ENCODE peak calls at places on chromosomes 7 and 10, in eight cellular contexts. O is ovary, S is A549, A is tibial nerve, I is uterus, Z is spleen, P is GM12891, X is adrenal gland. Y is an unnamed sample.

GRCh38 chr7:47516985-47517590 is 64.8 kb downstream of the TNS3 start:
- DNase-seq in A (no peak), S (no peak), I (no peak), Z (peak), X (no peak), P (no peak), O (no peak), Y (no peak)

GRCh38 chr7:83347836-83348482 is 185.3 kb upstream of the PCLO start:
- DNase-seq in Z (no peak), A (no peak), O (no peak), S (peak), P (no peak), I (no peak), X (no peak), Y (no peak)

GRCh38 chr10:28532509-28533314 is at the start of gene WAC:
- DNase-seq in A (peak), Z (peak), S (peak), O (peak), X (peak), P (peak), I (peak), Y (peak)

GRCh38 chr7:24821045-24821853 is 64.0 kb upstream of the GSDME start:
- DNase-seq in S (peak), A (no peak), P (no peak), I (peak), Z (peak), O (peak), X (no peak), Y (peak)

GRCh38 chr10:132429281-132430230 is 32.6 kb downstream of the PWWP2B start:
- DNase-seq in I (no peak), A (no peak), X (no peak), Z (peak), S (no peak), P (no peak), O (no peak), Y (no peak)

GRCh38 chr10:96339956-96340904 is 18.6 kb downstream of the OPALIN start:
- DNase-seq in O (no peak), X (peak), Z (no peak), P (peak), A (no peak), I (peak), S (peak), Y (peak)

GRCh38 chr10:89203237-89203636 is 3.9 kb downstream of the CH25H start:
- DNase-seq in O (no peak), Z (no peak), P (no peak), X (no peak), A (no peak), S (no peak), I (no peak), Y (no peak)

GRCh38 chr7:106421181-106421762 is 136.5 kb upstream of the NAMPT start:
- DNase-seq in O (peak), I (peak), P (no peak), A (peak), Z (peak), X (peak), S (no peak), Y (peak)

GRCh38 chr10:62759599-62760175 is 44.8 kb upstream of the ADO start:
- DNase-seq in A (no peak), Z (no peak), X (no peak), P (no peak), S (no peak), O (no peak), I (no peak), Y (no peak)

GRCh38 chr7:140675726-140676125 is 3.0 kb downstream of the ADCK2 start:
- DNase-seq in S (no peak), O (no peak), A (no peak), X (no peak), P (no peak), I (no peak), Z (peak), Y (no peak)

GRCh38 chr7:30922596-30922995 is 10.9 kb downstream of the AQP1 start:
- DNase-seq in I (no peak), A (peak), Z (peak), S (no peak), O (peak), P (no peak), X (peak), Y (no peak)

GRCh38 chr7:45682836-45683555 is 108.8 kb downstream of the ADCY1 start:
- DNase-seq in O (no peak), P (no peak), I (no peak), X (no peak), Z (peak), A (no peak), S (no peak), Y (peak)

GRCh38 chr7:495326-495725 is 24.3 kb downstream of the PDGFA start:
- DNase-seq in S (no peak), P (no peak), I (no peak), O (no peak), X (no peak), A (no peak), Z (peak), Y (no peak)

GRCh38 chr7:74633451-74633921 is 24.0 kb upstream of the GTF2I start:
- DNase-seq in S (no peak), A (no peak), O (no peak), Z (no peak), P (no peak), X (no peak), I (no peak), Y (peak)

GRCh38 chr10:127715782-127716378 is 21.1 kb upstream of the FOXI2 start:
- DNase-seq in Z (no peak), P (no peak), S (no peak), O (no peak), X (no peak), I (no peak), A (no peak), Y (no peak)

GRCh38 chr7:38102486-38102885 is 75.6 kb upstream of the STARD3NL start:
- DNase-seq in O (no peak), A (no peak), P (no peak), Z (no peak), S (no peak), X (no peak), I (no peak), Y (no peak)

DNA sequence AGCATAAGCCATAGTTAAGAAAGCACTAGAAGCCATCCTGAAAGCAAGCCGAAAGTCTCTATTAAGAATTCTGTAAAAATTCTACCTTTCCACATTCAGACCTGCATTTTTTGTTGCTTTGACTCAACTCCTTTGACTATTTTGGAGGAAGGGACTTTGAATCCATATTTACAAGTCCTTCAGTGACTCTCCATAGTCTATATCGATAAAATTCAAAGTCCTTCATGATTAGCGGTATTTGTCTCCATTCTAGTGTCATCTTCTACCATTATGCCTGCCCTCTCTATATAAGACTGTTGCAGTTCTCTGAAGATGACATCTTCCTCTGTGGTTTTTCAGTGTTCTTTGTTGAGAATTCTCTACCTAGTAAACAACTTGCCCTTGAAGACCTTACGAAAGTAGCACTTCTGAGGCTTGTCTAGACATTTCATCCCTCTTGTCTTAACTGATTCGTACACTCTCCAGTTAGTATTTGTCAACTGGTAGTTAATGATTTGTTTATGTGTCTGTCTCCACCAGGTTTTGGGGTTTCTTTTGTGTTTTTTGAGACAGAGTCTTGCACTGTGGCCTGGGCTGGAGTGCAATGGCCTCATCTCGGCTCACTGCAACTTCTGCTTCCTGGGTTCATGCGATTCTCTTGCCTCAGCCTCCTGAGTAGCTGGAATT is 1.7 kb downstream of the CCSER2 start:
- DNase-seq in O (no peak), A (no peak), X (no peak), P (no peak), Z (no peak), S (no peak), I (no peak), Y (no peak)
- TF ChIP-seq POLR2A in O (no peak), A (no peak), X (no peak), P (no peak), Z (no peak), S (no peak), I (no peak), Y (no peak)

GRCh38 chr7:5381211-5381772 is 42.3 kb downstream of the TNRC18 start:
- DNase-seq in S (no peak), P (no peak), Z (no peak), O (no peak), A (no peak), I (no peak), X (no peak), Y (no peak)

GRCh38 chr7:5377816-5378215 is 45.8 kb downstream of the TNRC18 start:
- DNase-seq in A (no peak), X (no peak), S (no peak), Z (no peak), O (no peak), P (no peak), I (no peak), Y (no peak)

GRCh38 chr7:5377279-5377678 is 46.4 kb downstream of the TNRC18 start:
- DNase-seq in A (no peak), S (no peak), Z (no peak), X (no peak), P (no peak), O (no peak), I (no peak), Y (no peak)

GRCh38 chr7:5380350-5381210 is 43.1 kb downstream of the TNRC18 start:
- DNase-seq in S (no peak), X (no peak), O (no peak), Z (no peak), I (no peak), P (no peak), A (no peak), Y (no peak)

GRCh38 chr7:5379576-5379975 is 44.1 kb downstream of the TNRC18 start:
- DNase-seq in P (no peak), I (no peak), Z (no peak), X (no peak), S (no peak), O (no peak), A (no peak), Y (no peak)
- TF ChIP-seq POLR2A in P (no peak), I (no peak), Z (no peak), X (no peak), S (no peak), O (no peak), A (no peak), Y (no peak)

DNA sequence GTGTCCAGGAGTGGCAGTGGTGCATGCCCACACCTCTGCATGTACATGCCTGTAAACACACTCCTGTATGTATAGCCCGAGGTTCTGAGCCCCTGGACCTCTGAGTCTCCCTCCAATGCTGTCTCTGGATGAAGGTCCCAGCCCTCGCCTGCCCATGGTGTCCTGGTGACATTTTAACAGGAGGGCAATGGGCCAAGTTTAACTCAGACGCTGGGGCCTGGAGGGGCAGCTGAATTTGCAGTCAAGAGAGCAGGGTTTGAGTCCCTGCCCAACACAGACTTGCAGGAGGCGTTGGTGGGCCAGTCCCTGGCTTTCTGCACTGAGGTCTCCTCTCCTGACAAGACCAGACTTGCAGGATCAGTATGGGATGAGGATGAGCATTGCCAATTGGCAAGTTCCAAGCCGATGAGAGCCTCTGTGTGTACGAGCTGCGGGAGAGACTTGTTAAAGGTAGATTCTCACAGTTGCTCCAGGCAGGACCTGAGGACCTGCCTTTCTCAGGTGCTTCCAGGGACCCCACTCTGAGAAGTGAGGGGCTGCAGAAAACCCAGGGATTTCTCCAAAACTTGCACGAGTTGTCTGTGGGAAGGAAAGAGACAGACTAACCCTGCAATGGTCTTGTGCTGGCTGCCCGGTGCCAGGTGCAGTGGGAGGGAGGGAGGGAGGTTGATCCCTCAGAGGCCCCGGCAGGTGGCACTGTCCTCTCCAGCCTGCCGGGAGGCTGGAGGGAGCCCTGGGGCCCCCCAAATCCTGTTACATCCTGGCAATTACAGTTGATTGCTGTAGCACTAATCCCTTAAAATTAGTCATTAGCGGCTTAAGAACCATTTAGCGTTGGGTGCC is 142.0 kb downstream of the ELFN1 start:
- DNase-seq in P (peak), A (no peak), I (no peak), O (no peak), Z (peak), X (no peak), S (peak), Y (no peak)
- TF ChIP-seq POLR2A in P (no peak), A (no peak), I (no peak), O (no peak), Z (no peak), X (no peak), S (no peak), Y (no peak)

GRCh38 chr10:102420810-102421644 is at the start of gene FBXL15:
- DNase-seq in Z (peak), S (peak), O (peak), I (peak), X (peak), P (peak), A (peak), Y (peak)
- TF ChIP-seq POLR2A in Z (no peak), S (peak), O (no peak), I (peak), X (peak), P (peak), A (peak), Y (no peak)

Y was measured in testis.